ENCODE peak calls at places on chromosomes 7 and 10, in five cellular contexts. U, W, F, G and D are unnamed samples.

GRCh38 chr10:105969884-105970377 is 1194.6 kb downstream of the SORCS1 start:
- DNase-seq in W (no peak), F (no peak), U (no peak), G (no peak), D (no peak)

GRCh38 chr7:88346357-88346756 is 39.7 kb upstream of the STEAP4 start:
- DNase-seq in W (no peak), U (no peak), F (no peak), G (no peak), D (no peak)

GRCh38 chr10:109343293-109343692 is 580.0 kb downstream of the XPNPEP1 start:
- DNase-seq in U (no peak), F (no peak), G (no peak), W (no peak), D (no peak)

GRCh38 chr7:128247640-128248194 is 6.6 kb downstream of the LEP start:
- DNase-seq in U (no peak), F (no peak), G (peak), W (no peak), D (no peak)

GRCh38 chr10:103193820-103194529 is 903 bp upstream of the NT5C2 start:
- DNase-seq in F (peak), G (peak), U (no peak), W (peak), D (no peak)

GRCh38 chr7:30469303-30469702 is 9.3 kb downstream of the NOD1 start:
- DNase-seq in G (no peak), W (peak), U (no peak), F (peak), D (peak)

GRCh38 chr10:98528166-98528784 is 81.5 kb upstream of the HPS1 start:
- DNase-seq in W (no peak), U (no peak), F (peak), G (no peak), D (no peak)

GRCh38 chr7:124009321-124009720 is 23.5 kb downstream of the TMEM229A start:
- DNase-seq in G (no peak), U (no peak), F (no peak), W (peak), D (no peak)

GRCh38 chr7:105224884-105225651 is 163.7 kb downstream of the SRPK2 start:
- DNase-seq in U (peak), F (peak), G (no peak), W (no peak), D (peak)

GRCh38 chr7:134126937-134127848 is at the start of gene LRGUK:
- DNase-seq in W (peak), G (peak), F (peak), U (peak), D (peak)

GRCh38 chr7:157594306-157594705 is 257.5 kb downstream of the DNAJB6 start:
- DNase-seq in U (no peak), F (no peak), W (no peak), G (no peak), D (no peak)

GRCh38 chr10:121579656-121580055 is 18.6 kb downstream of the FGFR2 start:
- DNase-seq in W (peak), G (no peak), F (no peak), U (no peak), D (no peak)

GRCh38 chr7:135957627-135958026 is 19.5 kb downstream of the MTPN start:
- DNase-seq in G (no peak), W (no peak), F (no peak), U (no peak), D (no peak)

GRCh38 chr10:100705139-100705538 is 40.2 kb upstream of the PAX2 start:
- DNase-seq in W (no peak), U (no peak), F (no peak), G (no peak), D (no peak)

GRCh38 chr10:28717659-28718201 is 40.4 kb downstream of the BAMBI start:
- DNase-seq in W (no peak), G (no peak), F (no peak), U (no peak), D (no peak)

GRCh38 chr10:78977761-78978305 is 90.9 kb upstream of the ZMIZ1 start:
- DNase-seq in W (no peak), G (peak), U (no peak), F (peak), D (peak)

GRCh38 chr10:60821661-60822060 is 43.4 kb downstream of the CDK1 start:
- DNase-seq in F (no peak), W (no peak), G (no peak), U (no peak), D (no peak)

GRCh38 chr10:49736564-49737113 is 25.5 kb downstream of the OGDHL start:
- DNase-seq in U (no peak), W (no peak), F (no peak), G (no peak), D (no peak)

GRCh38 chr10:18658301-18658991 is 785 bp upstream of the ARL5B start:
- DNase-seq in W (no peak), G (no peak), U (no peak), F (peak), D (peak)

GRCh38 chr7:38375453-38375852 is 102.0 kb upstream of the TARP start:
- DNase-seq in U (no peak), W (no peak), F (no peak), G (no peak), D (no peak)

GRCh38 chr10:6579904-6580278 is at the start of gene PRKCQ:
- DNase-seq in F (no peak), U (no peak), W (no peak), G (no peak), D (no peak)

GRCh38 chr10:72719941-72720592 is 28.1 kb downstream of the MCU start:
- DNase-seq in G (no peak), U (no peak), F (no peak), W (peak), D (no peak)

GRCh38 chr7:40232242-40232929 is 97.6 kb downstream of the SUGCT start:
- DNase-seq in F (peak), U (peak), W (no peak), G (no peak), D (peak)

GRCh38 chr7:27180431-27181175 is 4.4 kb downstream of the HOXA11 start:
- DNase-seq in F (no peak), U (no peak), W (peak), G (no peak), D (no peak)

GRCh38 chr7:98745722-98746318 is 124.0 kb downstream of the TMEM130 start:
- DNase-seq in G (no peak), U (peak), F (peak), W (peak), D (peak)

GRCh38 chr10:6843477-6843876 is 263.4 kb upstream of the PRKCQ start:
- DNase-seq in W (no peak), F (no peak), U (no peak), G (peak), D (no peak)

GRCh38 chr10:36324831-36325230 is 682.7 kb upstream of the FZD8 start:
- DNase-seq in W (no peak), U (no peak), F (no peak), G (no peak), D (no peak)

GRCh38 chr10:97731346-97732051 is 5.4 kb upstream of the ZFYVE27 start:
- DNase-seq in G (no peak), F (peak), W (peak), U (peak), D (peak)

GRCh38 chr7:134514663-134515062 is 12.7 kb upstream of the AKR1B10 start:
- DNase-seq in G (no peak), W (no peak), F (peak), U (peak), D (peak)

GRCh38 chr7:26912351-26912750 is 48.0 kb upstream of the SKAP2 start:
- DNase-seq in G (no peak), U (no peak), F (no peak), W (no peak), D (no peak)

GRCh38 chr7:122463631-122464030 is 159.1 kb upstream of the FEZF1 start:
- DNase-seq in G (no peak), F (no peak), U (no peak), W (no peak), D (no peak)